ENCODE peak calls at places on chromosomes 13 and 19, in five cellular contexts. E is CD4-positive, alpha-beta T cell; U is anterior cingulate cortex; H is choroid plexus epithelial cell; N is NCI-H82. I is an unnamed sample.

GRCh38 chr13:113612626-113613025 is 28.1 kb downstream of the TFDP1 start:
- DNase-seq in N (no peak), U (no peak), H (peak; percentile 33), E (no peak), I (peak; percentile 39)

GRCh38 chr13:97223711-97224461 is 1.8 kb downstream of the MBNL2 start:
- DNase-seq in H (peak; percentile 97), N (peak; percentile 88), E (no peak), U (no peak), I (peak; percentile 83)

GRCh38 chr19:30288957-30289735 is 83.0 kb upstream of the ZNF536 start:
- DNase-seq in N (no peak), E (no peak), U (no peak), H (no peak), I (no peak)

GRCh38 chr13:43005460-43006236 is 13.6 kb upstream of the EPSTI1 start:
- DNase-seq in H (peak; percentile 79), E (no peak), U (no peak), N (no peak), I (no peak)

GRCh38 chr13:20699715-20700114 is 3.8 kb upstream of the IL17D start:
- DNase-seq in E (no peak), H (no peak), N (no peak), U (no peak), I (no peak)

GRCh38 chr19:10936661-10937084 is 8.1 kb downstream of the TIMM29 start:
- DNase-seq in U (no peak), H (peak; percentile 91), E (no peak), N (peak; percentile 91), I (no peak)

GRCh38 chr19:47000373-47000772 is 19.3 kb upstream of the NPAS1 start:
- DNase-seq in N (no peak), E (no peak), H (no peak), U (no peak), I (no peak)

GRCh38 chr19:36032251-36033104 is at the start of gene CLIP3:
- DNase-seq in E (peak; percentile 39), H (peak; percentile 71), N (peak; percentile 90), U (peak; percentile 73), I (peak; percentile 82)

GRCh38 chr13:38766799-38767198 is 79.9 kb downstream of the FREM2 start:
- DNase-seq in N (no peak), U (no peak), H (no peak), E (no peak), I (no peak)

GRCh38 chr13:49690133-49690989 is 925 bp downstream of the EBPL start:
- DNase-seq in U (no peak), N (peak; percentile 56), H (peak; percentile 73), E (no peak), I (no peak)

GRCh38 chr13:60562081-60562764 is 165.2 kb downstream of the TDRD3 start:
- DNase-seq in U (no peak), H (peak; percentile 35), E (no peak), N (no peak), I (no peak)

GRCh38 chr19:36421749-36422481 is 3.5 kb upstream of the ZFP82 start:
- DNase-seq in U (no peak), H (no peak), N (no peak), E (no peak), I (no peak)

GRCh38 chr13:100508391-100508790 is 80.2 kb downstream of the GGACT start:
- DNase-seq in E (no peak), U (no peak), H (no peak), N (no peak), I (no peak)

GRCh38 chr19:19321143-19321577 is 531 bp downstream of the MAU2 start:
- DNase-seq in U (no peak), E (no peak), N (peak; percentile 61), H (peak; percentile 27), I (no peak)

GRCh38 chr13:20831933-20832332 is 58.2 kb upstream of the EEF1AKMT1 start:
- DNase-seq in E (no peak), N (peak; percentile 99), U (no peak), H (no peak), I (no peak)

GRCh38 chr13:20814224-20814910 is 40.6 kb upstream of the EEF1AKMT1 start:
- DNase-seq in U (no peak), E (no peak), N (peak; percentile 100), H (peak; percentile 97), I (no peak)

GRCh38 chr19:36460046-36460445 is 29.3 kb downstream of the ZNF566 start:
- DNase-seq in H (peak; percentile 5), U (no peak), E (no peak), N (no peak), I (no peak)

GRCh38 chr19:50975766-50976165 is 6.4 kb upstream of the KLK6 start:
- DNase-seq in U (no peak), N (no peak), H (no peak), E (no peak), I (no peak)

GRCh38 chr13:94928127-94928526 is 215.8 kb upstream of the SOX21 start:
- DNase-seq in N (no peak), H (no peak), U (no peak), E (no peak), I (no peak)

GRCh38 chr13:110047511-110047910 is 259.4 kb downstream of the COL4A1 start:
- DNase-seq in H (peak; percentile 87), N (no peak), E (no peak), U (no peak), I (no peak)

GRCh38 chr13:35599385-35599784 is 122.9 kb upstream of the MAB21L1 start:
- DNase-seq in E (no peak), H (peak; percentile 13), U (no peak), N (peak; percentile 83), I (no peak)

GRCh38 chr13:99982741-99983400 is 1.3 kb downstream of the ZIC2 start:
- DNase-seq in U (no peak), N (no peak), E (no peak), H (no peak), I (no peak)

GRCh38 chr19:54462713-54463530 is 656 bp downstream of the LENG9 start:
- DNase-seq in N (peak; percentile 61), U (no peak), H (peak; percentile 70), E (peak; percentile 58), I (no peak)

GRCh38 chr13:75960538-75960994 is 324.4 kb downstream of the LMO7 start:
- DNase-seq in U (no peak), E (no peak), H (no peak), N (no peak), I (no peak)

GRCh38 chr19:8206147-8207087 is 2.8 kb upstream of the CERS4 start:
- DNase-seq in N (no peak), H (no peak), E (no peak), U (no peak), I (no peak)

GRCh38 chr13:50222569-50223332 is 207.5 kb downstream of the KCNRG start:
- DNase-seq in H (peak; percentile 90), E (no peak), N (no peak), U (no peak), I (no peak)

I was measured in putamen.